ENCODE peak calls at places on chromosomes 1 and 21, in seven cellular contexts. T is H9; W is iPS-NIHi11; A is fibroblast of mammary gland; P is Caki2; M is NCI-H2081; Q is activated naive CD8-positive, alpha-beta T cell treated with anti-CD3 and anti-CD28 coated beads, Interleukin-2, amount 50 U/mL, for 24 hours. S is an unnamed sample.

GRCh38 chr1:236808005-236808404 is 12.9 kb downstream of the MTR start:
- DNase-seq in T (no peak), W (no peak), A (no peak), P (no peak), M (no peak), Q (no peak), S (no peak)

GRCh38 chr1:16117936-16118335 is 37.9 kb downstream of the EPHA2 start:
- DNase-seq in T (peak), W (no peak), A (no peak), P (no peak), M (no peak), Q (no peak), S (no peak)

GRCh38 chr1:160862151-160863061 is at the start of gene CD244:
- DNase-seq in T (peak), W (no peak), A (no peak), P (no peak), M (no peak), Q (peak), S (no peak)

GRCh38 chr1:244254467-244254866 is 197.2 kb downstream of the ADSS2 start:
- DNase-seq in T (no peak), W (no peak), A (no peak), P (no peak), M (no peak), Q (no peak), S (no peak)

GRCh38 chr1:23593556-23594148 is 34.4 kb upstream of the ID3 start:
- DNase-seq in T (peak), W (no peak), A (no peak), P (peak), M (peak), Q (no peak), S (no peak)

GRCh38 chr1:14996133-14997050 is 157.2 kb upstream of the TMEM51 start:
- DNase-seq in T (no peak), W (peak), A (peak), P (peak), M (no peak), Q (no peak), S (peak)

GRCh38 chr1:12618661-12619395 is 818 bp upstream of the DHRS3 start:
- DNase-seq in T (peak), W (peak), A (peak), P (peak), M (no peak), Q (peak), S (peak)

GRCh38 chr1:70826428-70826827 is 221.2 kb downstream of the PTGER3 start:
- DNase-seq in T (no peak), W (no peak), A (no peak), P (no peak), M (no peak), Q (no peak), S (no peak)

GRCh38 chr1:888297-888696 is 35.4 kb upstream of the SAMD11 start:
- DNase-seq in T (no peak), W (no peak), A (no peak), P (no peak), M (no peak), Q (no peak), S (no peak)

GRCh38 chr1:109993885-109994284 is 9.3 kb downstream of the AHCYL1 start:
- DNase-seq in T (no peak), W (no peak), A (peak), P (no peak), M (no peak), Q (no peak), S (no peak)

GRCh38 chr1:205273551-205273982 is 45.8 kb downstream of the TMCC2 start:
- DNase-seq in T (peak), W (peak), A (peak), P (peak), M (peak), Q (peak), S (peak)

GRCh38 chr1:236343246-236343862 is 50.7 kb upstream of the EDARADD start:
- DNase-seq in T (no peak), W (no peak), A (no peak), P (no peak), M (no peak), Q (no peak), S (peak)

GRCh38 chr1:200336111-200336845 is 73.6 kb downstream of the ZNF281 start:
- DNase-seq in T (no peak), W (no peak), A (peak), P (peak), M (no peak), Q (no peak), S (no peak)

GRCh38 chr1:107940178-107940577 is 24.8 kb downstream of the VAV3 start:
- DNase-seq in T (no peak), W (no peak), A (no peak), P (no peak), M (no peak), Q (no peak), S (no peak)

GRCh38 chr1:154809436-154810413 is 60.4 kb downstream of the KCNN3 start:
- DNase-seq in T (no peak), W (no peak), A (peak), P (peak), M (no peak), Q (peak), S (no peak)

GRCh38 chr21:35853321-35853922 is 206.9 kb downstream of the SETD4 start:
- DNase-seq in T (no peak), W (no peak), A (peak), P (no peak), M (no peak), Q (no peak), S (no peak)

GRCh38 chr1:161432091-161432490 is 64.4 kb upstream of the CFAP126 start:
- DNase-seq in T (no peak), W (no peak), A (no peak), P (no peak), M (no peak), Q (no peak), S (no peak)

GRCh38 chr1:31984419-31985347 is 29.0 kb upstream of the KHDRBS1 start:
- DNase-seq in T (no peak), W (no peak), A (peak), P (no peak), M (no peak), Q (peak), S (no peak)

GRCh38 chr1:14826172-14826636 is 227.7 kb downstream of the KAZN start:
- DNase-seq in T (no peak), W (no peak), A (peak), P (peak), M (no peak), Q (no peak), S (no peak)

GRCh38 chr1:89331890-89332289 is 32.0 kb upstream of the GBP6 start:
- DNase-seq in T (no peak), W (no peak), A (no peak), P (no peak), M (no peak), Q (no peak), S (no peak)

GRCh38 chr1:55131801-55132200 is 83.4 kb downstream of the USP24 start:
- DNase-seq in T (no peak), W (no peak), A (peak), P (peak), M (no peak), Q (no peak), S (no peak)

S was measured in ecto neural progenitor cell.